ENCODE peak calls at places on chromosomes 4 and X, in nine cellular contexts. E is Karpas-422, L is IMR-90, R is AG04450, Z is prostate gland, O is cardiac muscle cell, S is adrenal gland, T is MG63, F is iPS DF 6.9. Y is an unnamed sample. For H3K27me3 and H3K9me3, the result is how much of the 10 kb centered on the place peaks cover.

GRCh38 chr4:68878048-68878447 is 62.3 kb downstream of the UGT2B10 start:
- DNase-seq in F (no peak), R (no peak), S (no peak), L (no peak), E (no peak), Z (no peak), T (no peak), O (no peak), Y (no peak)

GRCh38 chrX:13428055-13428786 is 108.4 kb upstream of the ATXN3L start:
- DNase-seq in Z (no peak), R (peak), F (no peak), S (no peak), O (no peak), L (peak), E (no peak), T (peak), Y (no peak)

GRCh38 chr4:184664445-184665210 is 15.1 kb downstream of the PRIMPOL start:
- DNase-seq in L (peak), Z (no peak), F (no peak), S (no peak), O (peak), T (no peak), E (no peak), R (no peak), Y (no peak)

GRCh38 chrX:31092476-31092875 is 20.6 kb upstream of the FTHL17 start:
- DNase-seq in E (no peak), L (no peak), T (peak), Z (no peak), R (no peak), F (no peak), O (no peak), S (no peak), Y (no peak)

GRCh38 chr4:82469776-82470345 is 39.5 kb downstream of the ENOPH1 start:
- DNase-seq in L (peak), S (peak), O (no peak), R (peak), E (no peak), T (no peak), Z (no peak), F (no peak), Y (peak)

GRCh38 chrX:100946521-100946920 is 17.8 kb upstream of the XKRX start:
- DNase-seq in L (no peak), R (no peak), T (peak), F (no peak), O (no peak), Z (no peak), S (peak), E (no peak), Y (no peak)

GRCh38 chr4:143311924-143312323 is 24.8 kb upstream of the GAB1 start:
- DNase-seq in F (no peak), L (no peak), O (no peak), T (no peak), Z (no peak), S (no peak), R (no peak), E (no peak), Y (no peak)

GRCh38 chr4:165325732-165326512 is 1.5 kb upstream of the MSMO1 start:
- DNase-seq in F (no peak), E (no peak), Z (no peak), S (peak), T (peak), O (no peak), L (peak), R (peak), Y (no peak)

GRCh38 chr4:162163892-162164759 is at the start of gene FSTL5:
- DNase-seq in S (peak), R (no peak), T (peak), O (peak), F (peak), L (peak), Z (no peak), E (peak), Y (no peak)

GRCh38 chrX:31658360-31658759 is 586.5 kb upstream of the FTHL17 start:
- DNase-seq in L (peak), F (no peak), T (no peak), E (peak), O (peak), S (no peak), R (no peak), Z (no peak), Y (no peak)

GRCh38 chrX:19824603-19825002 is 62.8 kb downstream of the SH3KBP1 start:
- DNase-seq in T (no peak), R (no peak), S (no peak), L (peak), F (no peak), O (no peak), Z (no peak), E (no peak), Y (no peak)

GRCh38 chr4:3368334-3368733 is 73.4 kb upstream of the HGFAC start:
- DNase-seq in S (no peak), Z (no peak), L (no peak), F (no peak), R (no peak), O (no peak), T (no peak), E (no peak), Y (peak)

GRCh38 chrX:96453139-96453538 is 231.5 kb upstream of the DIAPH2 start:
- DNase-seq in F (no peak), R (no peak), O (no peak), T (no peak), E (no peak), S (no peak), Z (no peak), L (no peak), Y (no peak)

GRCh38 chr4:59629348-59629747 is 1570.8 kb upstream of the ADGRL3 start:
- DNase-seq in E (no peak), R (no peak), F (no peak), O (no peak), Z (no peak), L (no peak), S (no peak), T (no peak), Y (no peak)

GRCh38 chr4:146520894-146521542 is 722 bp downstream of the SLC10A7 start:
- DNase-seq in Z (peak), R (no peak), S (no peak), T (peak), E (peak), O (peak), L (peak), F (no peak), Y (no peak)

GRCh38 chr4:137312257-137312656 is 220.0 kb downstream of the PCDH18 start:
- DNase-seq in T (no peak), S (no peak), O (no peak), L (peak), E (no peak), F (no peak), R (no peak), Z (no peak), Y (no peak)

GRCh38 chrX:95071621-95072020 is 1397.6 kb downstream of the FAM133A start:
- DNase-seq in E (no peak), R (no peak), Z (no peak), O (no peak), S (no peak), F (no peak), T (no peak), L (peak), Y (no peak)

GRCh38 chr4:140718240-140718639 is 37.9 kb downstream of the TBC1D9 start:
- DNase-seq in L (peak), S (no peak), F (no peak), O (no peak), Z (no peak), R (no peak), E (no peak), T (no peak), Y (no peak)

GRCh38 chr4:188811116-188811515 is 671.9 kb downstream of the TRIML1 start:
- DNase-seq in L (no peak), Z (no peak), S (no peak), F (no peak), R (no peak), O (no peak), E (no peak), T (no peak), Y (no peak)

GRCh38 chr4:120156115-120156718 is 89.6 kb upstream of the MAD2L1 start:
- DNase-seq in Z (peak), O (peak), S (peak), T (no peak), E (peak), R (peak), F (peak), L (peak), Y (no peak)

GRCh38 chrX:21132686-21133393 is 241.4 kb upstream of the CNKSR2 start:
- DNase-seq in T (no peak), Z (no peak), R (no peak), L (no peak), F (no peak), O (no peak), E (no peak), S (no peak), Y (no peak)

GRCh38 chr4:76251448-76252270 is at the start of gene FAM47E:
- DNase-seq in F (peak), L (peak), E (no peak), Z (peak), R (no peak), O (peak), T (peak), S (peak), Y (no peak)

DNA sequence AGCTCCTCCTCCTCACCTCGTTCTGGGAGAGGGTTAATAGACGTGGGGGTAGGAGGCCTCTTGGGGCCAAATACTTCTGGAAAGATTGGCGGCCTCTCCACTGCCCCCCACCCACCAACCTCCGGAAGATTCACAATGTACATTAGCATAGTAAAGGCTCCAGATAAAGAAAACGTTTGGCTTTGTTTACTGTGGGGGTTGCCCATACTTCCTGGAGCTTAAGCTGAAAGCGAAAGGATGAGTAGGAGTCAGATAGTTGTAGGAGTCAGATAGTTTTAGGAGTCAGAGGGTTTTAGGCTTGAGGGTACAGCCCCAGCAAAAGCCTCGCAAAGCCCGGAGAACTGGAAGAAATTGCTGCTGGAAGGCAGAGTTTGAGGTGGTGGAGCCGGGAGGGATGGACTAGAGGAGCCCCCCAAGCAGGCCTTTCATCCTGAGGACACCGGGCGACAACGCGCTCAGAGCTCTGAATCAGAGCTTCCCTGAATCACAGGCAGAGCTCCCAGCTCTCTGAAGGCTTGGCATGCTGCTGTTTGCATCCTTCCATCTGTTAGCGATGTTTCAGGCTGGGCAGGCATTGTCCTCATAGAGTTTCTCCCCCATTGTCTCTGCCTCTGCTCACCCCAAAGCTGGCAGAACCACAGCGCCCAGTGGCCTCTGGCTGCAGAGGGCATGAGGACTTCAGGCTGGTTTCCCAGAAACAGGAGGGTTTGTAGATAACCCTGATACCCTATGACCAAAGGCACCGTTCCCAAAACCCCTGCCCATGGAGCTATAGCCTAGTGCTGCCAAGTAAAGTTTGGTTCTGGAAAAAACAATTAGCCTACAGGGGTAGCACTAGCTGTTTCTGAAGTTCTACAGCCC is 280.7 kb downstream of the BCOR start:
- DNase-seq in R (no peak), L (peak), T (peak), S (no peak), O (no peak), Z (no peak), E (no peak), F (peak), Y (no peak)
- H3K4me3 ChIP-seq in R (peak), L (peak), T (no peak), S (no peak), O (no peak), Z (no peak), E (no peak), F (no peak), Y (no peak)

DNA sequence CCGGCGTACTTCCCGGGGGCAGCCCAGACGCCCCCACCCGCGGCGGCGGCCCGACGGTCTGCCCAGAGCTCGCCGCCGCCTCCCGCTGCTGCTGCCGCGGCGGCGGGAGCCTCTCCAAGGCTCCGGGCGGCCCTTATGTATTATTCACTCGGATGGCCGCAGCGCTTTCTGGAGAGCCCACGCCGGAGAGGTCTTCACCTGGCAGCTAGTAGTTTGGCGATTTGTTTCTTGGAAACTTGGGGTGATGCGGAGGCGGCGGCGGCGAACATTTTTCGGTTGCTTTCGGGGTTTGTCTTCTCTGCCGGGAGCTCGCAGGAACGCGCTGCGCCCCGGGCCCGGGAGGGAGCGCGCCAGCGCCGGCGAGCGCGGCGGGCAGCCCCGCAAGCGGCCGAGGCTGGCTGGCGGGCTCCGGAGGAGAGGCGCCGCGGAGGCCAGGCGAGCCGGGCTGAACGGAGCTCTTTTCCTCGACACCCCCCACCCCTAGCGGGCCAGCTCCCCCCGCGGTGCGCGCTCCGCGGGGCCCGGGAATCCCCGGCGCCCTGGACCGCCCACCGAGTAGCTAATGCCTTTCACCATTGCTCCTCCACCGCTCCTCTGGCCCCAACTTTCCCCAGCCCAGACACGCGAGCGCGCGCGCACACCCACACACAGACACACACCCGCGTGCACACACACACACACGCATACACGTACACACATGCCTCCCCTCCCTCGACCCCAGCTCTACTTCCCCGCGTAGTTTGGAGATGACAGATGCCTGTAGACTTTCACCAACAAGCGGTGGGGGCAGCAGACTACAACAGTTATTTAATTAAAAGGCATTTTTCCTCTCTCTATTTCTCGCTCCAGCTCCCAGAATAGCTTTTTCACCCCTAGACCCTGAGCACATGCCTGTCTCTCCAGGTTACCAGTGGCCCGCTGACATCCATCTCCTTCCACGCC is 113.4 kb downstream of the DHX15 start:
- DNase-seq in O (peak), L (peak), Z (peak), S (no peak), E (no peak), R (no peak), F (no peak), T (peak), Y (no peak)
- H3K27me3 ChIP-seq in O (half or more), L (under half), Z (under half), S (under half), E (under half), R (under half), F (under half), T (under half), Y (under half)

DNA sequence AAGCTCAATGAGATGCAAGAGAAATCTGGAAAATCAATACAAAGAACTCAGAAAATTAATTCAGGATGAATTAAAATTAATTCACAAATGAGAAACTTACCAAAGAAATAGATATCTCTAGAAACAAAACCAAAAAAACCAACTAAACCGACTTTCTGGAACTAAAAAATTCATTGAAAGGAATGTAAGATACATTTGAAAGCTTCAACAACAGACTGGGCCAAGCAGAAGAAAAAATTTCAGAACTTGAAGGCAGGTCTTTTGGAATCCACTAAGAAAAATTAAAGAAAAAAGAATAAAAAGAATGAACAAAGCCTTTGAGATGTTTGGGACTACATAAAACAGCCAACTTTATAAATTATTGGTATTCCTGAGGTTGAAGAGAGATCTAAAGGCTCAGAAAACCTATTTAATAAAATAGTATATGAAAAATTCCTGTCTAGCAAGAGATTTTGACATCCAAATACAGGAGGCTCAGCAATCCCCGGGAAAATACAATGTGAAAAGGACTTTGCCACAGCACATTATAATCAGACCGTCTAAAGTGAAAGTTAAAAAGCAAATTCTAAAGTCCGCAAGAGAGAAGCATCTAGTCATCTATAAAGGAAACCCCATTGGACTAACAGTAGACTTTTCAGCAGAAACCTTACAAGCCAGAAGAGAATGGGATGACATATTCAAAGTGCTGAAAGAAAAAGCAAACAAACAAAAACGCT is 44.2 kb downstream of the NAT8L start:
- DNase-seq in F (no peak), R (no peak), O (no peak), Z (no peak), T (no peak), E (no peak), S (no peak), L (no peak), Y (no peak)
- H3K9me3 ChIP-seq in F (under half), R (under half), O (under half), Z (under half), T (under half), E (under half), S (under half), L (under half), Y (under half)

DNA sequence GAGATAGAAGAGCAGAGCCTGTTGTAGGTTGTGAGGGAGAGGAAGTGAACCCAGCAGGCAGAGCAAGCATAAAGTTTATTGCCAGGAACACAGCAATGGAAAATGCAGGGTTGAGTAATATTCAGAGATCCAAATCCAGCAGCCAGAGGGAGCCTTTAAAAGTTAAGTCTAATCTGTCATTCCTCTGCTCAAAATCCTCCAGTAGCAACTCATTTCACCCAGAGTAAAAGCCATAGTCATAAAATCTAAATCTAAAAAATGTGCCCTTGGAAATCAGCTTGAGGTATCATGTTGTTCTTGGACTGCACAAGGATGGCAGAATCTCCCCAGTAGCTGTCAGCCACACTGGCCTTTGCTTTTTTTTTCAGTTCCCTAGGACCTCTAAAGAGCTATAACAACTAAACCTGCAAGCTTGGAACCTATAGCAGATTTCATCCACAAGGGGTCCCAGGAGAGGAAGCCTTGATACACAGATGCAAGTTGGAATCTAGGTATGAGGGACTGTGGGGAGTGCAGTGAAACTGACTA is 62.9 kb upstream of the FRAS1 start:
- DNase-seq in E (peak), Z (peak), S (no peak), L (peak), R (peak), T (peak), F (peak), O (peak), Y (no peak)
- H3K4me3 ChIP-seq in E (no peak), Z (no peak), S (no peak), L (no peak), R (no peak), T (no peak), F (no peak), O (no peak), Y (no peak)

DNA sequence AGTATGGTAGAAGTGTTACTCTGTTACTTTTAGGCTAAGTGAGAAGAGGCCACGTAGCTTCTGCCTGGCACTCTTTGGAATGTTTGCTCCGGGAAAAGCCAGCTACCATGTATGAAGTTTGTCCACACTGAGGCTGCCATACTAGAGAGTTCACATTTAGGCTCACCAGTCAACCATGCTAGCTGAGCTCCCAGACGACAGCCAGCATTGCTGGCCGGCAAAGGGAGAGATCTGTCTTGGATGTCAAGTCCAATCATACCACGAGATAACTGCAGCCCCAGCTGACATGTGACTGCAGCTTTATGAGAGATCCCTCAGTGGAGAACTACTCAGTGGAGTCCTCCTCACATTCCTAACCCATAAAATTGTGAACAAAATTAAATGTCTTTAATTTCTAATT is 321.2 kb upstream of the F9 start:
- DNase-seq in E (no peak), R (no peak), Z (no peak), T (no peak), F (no peak), O (no peak), S (no peak), L (no peak), Y (no peak)
- H3K27me3 ChIP-seq in E (under half), R (under half), Z (under half), T (under half), F (under half), O (under half), S (under half), L (under half), Y (under half)

GRCh38 chrX:40108959-40109287 is 11.2 kb upstream of the BCOR start:
- DNase-seq in E (peak), O (peak), L (peak), R (no peak), S (peak), Z (peak), F (no peak), T (peak), Y (no peak)
- H3K9me3 ChIP-seq in E (under half), O (under half), L (under half), R (under half), S (under half), Z (under half), F (under half), T (under half), Y (under half)

DNA sequence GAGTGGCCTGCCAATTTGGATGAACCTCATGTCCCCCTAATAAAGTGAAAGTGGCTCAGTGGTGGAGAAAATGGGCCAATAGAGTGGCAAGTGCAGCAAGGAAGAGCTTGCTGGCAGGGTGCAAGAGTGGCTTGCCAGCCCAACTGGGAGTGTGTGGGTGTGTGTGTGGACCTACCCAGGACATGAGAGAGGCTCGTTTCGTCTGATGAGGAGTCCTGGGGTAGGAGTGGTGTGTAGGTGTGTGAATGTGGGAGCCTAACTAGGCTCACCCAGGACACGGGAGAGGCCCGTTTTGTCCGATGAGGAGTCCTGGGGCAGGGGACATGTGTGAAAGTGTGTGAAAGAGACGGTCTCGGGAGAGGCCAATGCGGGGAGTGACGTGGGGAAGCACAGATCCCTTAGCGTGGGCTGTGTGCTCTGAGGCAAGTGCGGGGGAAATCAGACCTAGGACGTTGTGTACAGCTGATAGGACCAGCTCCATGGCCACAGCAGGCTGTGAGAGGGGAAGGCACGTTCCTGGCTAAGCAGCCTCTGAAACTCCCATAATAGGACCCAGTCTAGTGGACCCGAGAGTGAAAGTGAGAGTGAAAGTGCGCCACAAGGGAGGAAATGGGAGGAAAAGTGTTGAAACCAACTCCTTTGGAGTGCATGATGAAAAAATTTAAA is 5.3 kb downstream of the GAGE10 start:
- DNase-seq in L (no peak), F (no peak), Z (no peak), E (peak), S (no peak), R (no peak), O (no peak), T (no peak), Y (no peak)
- H3K4me3 ChIP-seq in L (no peak), F (no peak), Z (no peak), E (peak), S (peak), R (no peak), O (no peak), T (peak), Y (peak)